ENCODE peak calls at places on chromosome 1, in seven cellular contexts. T is fibroblast of lung, J is GM23338, C is H7, P is heart right ventricle, V is endothelial cell of umbilical vein, S is upper lobe of right lung. W is an unnamed sample. For H3K36me3, the result is how much of the 10 kb centered on the place peaks cover.

GRCh38 chr1:29389533-29390041 is 153.3 kb downstream of the PTPRU start:
- DNase-seq in C (no peak), P (no peak), S (no peak), V (no peak), T (no peak), J (no peak), W (no peak)

GRCh38 chr1:227558807-227559186 is 4.6 kb upstream of the ZNF678 start:
- DNase-seq in J (no peak), T (no peak), S (no peak), V (no peak), P (no peak), C (peak), W (peak)

GRCh38 chr1:210260087-210260486 is 27.5 kb downstream of the SERTAD4 start:
- DNase-seq in S (no peak), J (no peak), V (no peak), C (no peak), T (peak), P (no peak), W (peak)

GRCh38 chr1:67485046-67485811 is 55.0 kb upstream of the SERBP1 start:
- DNase-seq in P (no peak), C (no peak), V (no peak), T (peak), S (no peak), J (no peak), W (peak)

GRCh38 chr1:181479137-181479745 is 4.1 kb upstream of the CACNA1E start:
- DNase-seq in S (no peak), T (peak), V (peak), J (peak), P (peak), C (peak), W (peak)

GRCh38 chr1:72064301-72064700 is 218.0 kb downstream of the NEGR1 start:
- DNase-seq in J (no peak), C (no peak), T (no peak), V (no peak), S (no peak), P (no peak), W (no peak)

GRCh38 chr1:176694713-176695112 is 231.7 kb downstream of the PAPPA2 start:
- DNase-seq in V (no peak), T (no peak), C (no peak), J (peak), S (no peak), P (no peak), W (peak)

GRCh38 chr1:54949971-54950360 is 30.5 kb upstream of the TMEM61 start:
- DNase-seq in P (no peak), J (no peak), V (peak), S (no peak), C (no peak), T (peak), W (no peak)

GRCh38 chr1:44511769-44512168 is 106.7 kb downstream of the RNF220 start:
- DNase-seq in J (no peak), V (no peak), C (no peak), P (no peak), T (no peak), S (no peak), W (no peak)

GRCh38 chr1:47436979-47437517 is 796 bp upstream of the FOXD2 start:
- DNase-seq in J (peak), S (no peak), P (no peak), T (no peak), C (peak), V (peak), W (peak)

GRCh38 chr1:29967261-29967660 is 730.9 kb downstream of the PTPRU start:
- DNase-seq in C (no peak), T (no peak), V (no peak), S (no peak), P (no peak), J (no peak), W (no peak)

GRCh38 chr1:55823521-55824296 is 608.5 kb upstream of the USP24 start:
- DNase-seq in J (no peak), C (no peak), P (no peak), V (no peak), S (no peak), T (peak), W (peak)

GRCh38 chr1:34705077-34705476 is 49.8 kb upstream of the GJB5 start:
- DNase-seq in T (no peak), P (no peak), V (no peak), C (no peak), S (no peak), J (no peak), W (no peak)

GRCh38 chr1:89590341-89591080 is 42.4 kb upstream of the LRRC8C start:
- DNase-seq in T (no peak), V (no peak), C (no peak), S (no peak), P (no peak), J (no peak), W (no peak)

GRCh38 chr1:158290571-158290935 is 830 bp downstream of the CD1C start:
- DNase-seq in J (no peak), V (no peak), T (no peak), P (no peak), S (no peak), C (no peak), W (no peak)

GRCh38 chr1:112054504-112054903 is 65.0 kb upstream of the KCND3 start:
- DNase-seq in P (no peak), T (no peak), V (no peak), S (no peak), J (no peak), C (no peak), W (no peak)

GRCh38 chr1:168136709-168137514 is at the start of gene GPR161:
- DNase-seq in J (peak), S (peak), C (peak), T (peak), P (peak), V (peak), W (peak)

GRCh38 chr1:86507935-86508582 is 38.8 kb upstream of the CLCA4 start:
- DNase-seq in C (peak), T (peak), P (no peak), J (peak), S (no peak), V (peak), W (peak)

GRCh38 chr1:90835661-90836344 is 118.7 kb upstream of the BARHL2 start:
- DNase-seq in V (no peak), T (no peak), C (peak), S (no peak), P (peak), J (peak), W (no peak)

GRCh38 chr1:231313661-231314060 is 24.0 kb downstream of the EXOC8 start:
- DNase-seq in V (no peak), C (no peak), P (no peak), J (no peak), T (no peak), S (no peak), W (no peak)

GRCh38 chr1:43444827-43445225 is 8.9 kb downstream of the HYI start:
- DNase-seq in C (peak), T (no peak), J (peak), V (peak), S (no peak), P (no peak), W (no peak)

GRCh38 chr1:172723251-172723650 is 64.3 kb downstream of the FASLG start:
- DNase-seq in J (no peak), S (no peak), P (no peak), T (peak), V (no peak), C (no peak), W (no peak)

GRCh38 chr1:12121212-12122000 is 45.4 kb upstream of the TNFRSF1B start:
- DNase-seq in S (no peak), P (no peak), C (no peak), T (peak), V (no peak), J (no peak), W (peak)

GRCh38 chr1:41557751-41558455 is 73.4 kb upstream of the EDN2 start:
- DNase-seq in J (no peak), V (no peak), P (no peak), T (no peak), S (no peak), C (peak), W (no peak)

GRCh38 chr1:68969430-68969829 is 472.5 kb upstream of the DEPDC1 start:
- DNase-seq in P (no peak), J (no peak), T (peak), S (no peak), C (no peak), V (no peak), W (no peak)

GRCh38 chr1:214282696-214283225 is 1.8 kb downstream of the SMYD2 start:
- DNase-seq in C (no peak), J (no peak), P (no peak), T (no peak), S (no peak), V (no peak), W (no peak)
- H3K4me3 ChIP-seq in C (no peak), J (no peak), P (no peak), T (no peak), S (no peak), V (no peak), W (peak)

GRCh38 chr1:20636785-20637347 is 3.6 kb downstream of the PINK1 start:
- DNase-seq in S (no peak), P (no peak), C (no peak), J (no peak), T (no peak), V (no peak), W (no peak)
- H3K36me3 ChIP-seq in S (under half), P (half or more), C (under half), J (under half), T (under half), V (under half), W (under half)

GRCh38 chr1:206116873-206117150 is 376 bp downstream of the AVPR1B start:
- DNase-seq in T (no peak), C (no peak), S (no peak), J (no peak), V (no peak), P (no peak), W (peak)
- H3K4me3 ChIP-seq in T (peak), C (peak), S (peak), J (peak), V (no peak), P (peak), W (peak)

GRCh38 chr1:203797216-203797615 is 1.8 kb downstream of the ZBED6 start:
- DNase-seq in T (no peak), S (no peak), C (no peak), J (no peak), P (no peak), V (no peak), W (no peak)

GRCh38 chr1:203797948-203798347 is 2.5 kb downstream of the ZBED6 start:
- DNase-seq in C (no peak), P (no peak), T (no peak), J (no peak), V (no peak), S (no peak), W (no peak)

GRCh38 chr1:203799157-203799556 is 3.7 kb downstream of the ZBED6 start:
- DNase-seq in T (peak), V (no peak), J (no peak), S (no peak), C (no peak), P (no peak), W (no peak)

GRCh38 chr1:203796223-203796747 is 862 bp downstream of the ZBED6 start:
- DNase-seq in C (peak), P (no peak), J (peak), S (peak), T (peak), V (peak), W (peak)

GRCh38 chr1:203800001-203800400 is 4.6 kb downstream of the ZBED6 start:
- DNase-seq in P (no peak), T (no peak), S (no peak), J (no peak), V (peak), C (no peak), W (no peak)
- H3K36me3 ChIP-seq in P (under half), T (under half), S (under half), J (under half), V (under half), C (under half), W (under half)

GRCh38 chr1:61956012-61956645 is 213.8 kb downstream of the PATJ start:
- DNase-seq in C (no peak), V (no peak), J (no peak), T (no peak), S (no peak), P (no peak), W (no peak)
- H3K4me3 ChIP-seq in C (no peak), V (no peak), J (no peak), T (no peak), S (no peak), P (no peak), W (no peak)

W was measured in osteoblast.